ENCODE peak calls at places on chromosomes 7 and 10, in seven cellular contexts. Z, R, K, Q, E, H and M are unnamed samples.

GRCh38 chr10:128287921-128288320 is 161.7 kb upstream of the MKI67 start:
- DNase-seq in K (no peak), H (no peak), E (no peak), Q (no peak), Z (no peak), R (no peak), M (no peak)

GRCh38 chr7:2689343-2689847 is 1.4 kb downstream of the AMZ1 start:
- DNase-seq in R (no peak), Z (no peak), Q (no peak), K (no peak), E (no peak), H (no peak), M (no peak)

GRCh38 chr7:133139350-133139749 is 57.5 kb upstream of the CHCHD3 start:
- DNase-seq in Q (no peak), E (peak; percentile 2), Z (no peak), H (no peak), K (no peak), R (no peak), M (no peak)

GRCh38 chr7:100191775-100192174 is 14.1 kb downstream of the STAG3 start:
- DNase-seq in H (no peak), K (no peak), Z (no peak), Q (no peak), E (no peak), R (no peak), M (no peak)

GRCh38 chr7:154868901-154869300 is 134.0 kb downstream of the PAXIP1 start:
- DNase-seq in Q (no peak), H (no peak), R (no peak), E (peak; percentile 13), K (no peak), Z (no peak), M (no peak)

GRCh38 chr7:1197997-1198632 is 34.6 kb upstream of the UNCX start:
- DNase-seq in E (no peak), Q (peak; percentile 95), K (no peak), R (no peak), H (peak; percentile 73), Z (no peak), M (no peak)

GRCh38 chr10:792792-793100 is 103.3 kb upstream of the DIP2C start:
- DNase-seq in H (no peak), Q (no peak), Z (no peak), K (no peak), E (no peak), R (no peak), M (no peak)

GRCh38 chr7:5419523-5420107 is 4.0 kb downstream of the TNRC18 start:
- DNase-seq in R (no peak), Q (no peak), K (no peak), H (no peak), E (no peak), Z (peak; percentile 40), M (no peak)

GRCh38 chr10:90326498-90327267 is 531.2 kb downstream of the HTR7 start:
- DNase-seq in K (no peak), Z (no peak), H (no peak), R (no peak), E (no peak), Q (no peak), M (no peak)

GRCh38 chr10:101839421-101840063 is 4.1 kb downstream of the KCNIP2 start:
- DNase-seq in R (peak; percentile 39), Z (no peak), Q (no peak), H (no peak), K (no peak), E (peak; percentile 63), M (peak; percentile 88)

GRCh38 chr7:47471831-47472230 is 110.1 kb downstream of the TNS3 start:
- DNase-seq in K (no peak), Q (no peak), R (no peak), Z (no peak), H (no peak), E (no peak), M (no peak)

GRCh38 chr7:14389052-14389988 is 399.9 kb upstream of the ETV1 start:
- DNase-seq in Q (no peak), Z (no peak), K (no peak), H (no peak), R (no peak), E (no peak), M (no peak)

GRCh38 chr10:25174461-25175230 is at the start of gene GPR158:
- DNase-seq in K (peak; percentile 72), Z (peak; percentile 43), E (peak; percentile 65), Q (peak; percentile 42), H (no peak), R (peak; percentile 23), M (peak; percentile 75)

GRCh38 chr7:154684651-154685563 is 318.0 kb downstream of the PAXIP1 start:
- DNase-seq in H (no peak), E (no peak), Q (no peak), Z (no peak), K (no peak), R (no peak), M (no peak)

GRCh38 chr7:99036531-99037175 is 107.3 kb downstream of the SMURF1 start:
- DNase-seq in K (no peak), Q (no peak), H (peak; percentile 38), E (no peak), R (no peak), Z (no peak), M (no peak)

GRCh38 chr10:107415446-107415845 is 250.9 kb upstream of the SORCS1 start:
- DNase-seq in K (no peak), Z (no peak), E (no peak), R (no peak), Q (no peak), H (no peak), M (peak; percentile 26)

GRCh38 chr7:17422966-17423365 is 124.5 kb downstream of the AHR start:
- DNase-seq in R (no peak), H (no peak), E (no peak), K (no peak), Z (no peak), Q (no peak), M (no peak)

GRCh38 chr10:73131295-73131694 is 21.0 kb downstream of the NUDT13 start:
- DNase-seq in Q (no peak), H (no peak), R (no peak), K (no peak), E (no peak), Z (no peak), M (no peak)

GRCh38 chr10:61918989-61919388 is 17.5 kb downstream of the ARID5B start:
- DNase-seq in H (no peak), Z (no peak), K (no peak), Q (no peak), R (no peak), E (no peak), M (no peak)

GRCh38 chr10:62688971-62689700 is 115.4 kb upstream of the ADO start:
- DNase-seq in H (no peak), R (no peak), E (no peak), K (no peak), Z (no peak), Q (no peak), M (no peak)

GRCh38 chr7:47453093-47454056 is 128.5 kb downstream of the TNS3 start:
- DNase-seq in Q (no peak), R (no peak), K (peak; percentile 80), Z (peak; percentile 49), E (no peak), H (no peak), M (peak; percentile 22)

GRCh38 chr10:47094126-47094525 is 182.9 kb downstream of the PTPN20 start:
- DNase-seq in Z (no peak), R (no peak), E (no peak), H (no peak), K (no peak), Q (no peak), M (no peak)

GRCh38 chr7:98511175-98511574 is 105.9 kb upstream of the NPTX2 start:
- DNase-seq in Q (no peak), H (no peak), Z (no peak), E (no peak), R (no peak), K (no peak), M (no peak)

GRCh38 chr10:94092848-94093247 is 99.1 kb downstream of the PLCE1 start:
- DNase-seq in K (no peak), R (no peak), E (no peak), Q (no peak), H (no peak), Z (no peak), M (no peak)

GRCh38 chr7:103593691-103594090 is 147.7 kb upstream of the SLC26A5 start:
- DNase-seq in Z (no peak), Q (no peak), K (no peak), H (no peak), E (no peak), R (no peak), M (no peak)

GRCh38 chr7:99126921-99127553 is 16.9 kb downstream of the SMURF1 start:
- DNase-seq in Z (no peak), K (no peak), E (no peak), R (no peak), Q (no peak), H (no peak), M (no peak)

GRCh38 chr7:139231513-139232376 is 708 bp downstream of the UBN2 start:
- DNase-seq in Z (no peak), E (peak; percentile 25), R (peak; percentile 27), H (peak; percentile 5), Q (no peak), K (peak; percentile 52), M (peak; percentile 75)

GRCh38 chr10:60664859-60665258 is 113.4 kb upstream of the CDK1 start:
- DNase-seq in H (no peak), E (no peak), K (no peak), Q (no peak), Z (no peak), R (no peak), M (no peak)

GRCh38 chr7:36896418-36896817 is 172.1 kb upstream of the AOAH start:
- DNase-seq in K (no peak), Z (no peak), Q (no peak), R (no peak), E (no peak), H (no peak), M (no peak)

GRCh38 chr7:2651847-2652735 is 20.3 kb downstream of the TTYH3 start:
- DNase-seq in E (no peak), Q (no peak), K (no peak), H (no peak), Z (no peak), R (no peak), M (no peak)

GRCh38 chr7:116582806-116583444 is 58.1 kb downstream of the CAV1 start:
- DNase-seq in R (no peak), E (peak; percentile 72), Z (no peak), Q (no peak), K (no peak), H (no peak), M (no peak)

GRCh38 chr7:45187946-45188411 is 30.4 kb downstream of the RAMP3 start:
- DNase-seq in R (no peak), Q (no peak), E (no peak), K (no peak), H (no peak), Z (no peak), M (no peak)

GRCh38 chr7:88002617-88003016 is 68.6 kb downstream of the ADAM22 start:
- DNase-seq in Q (no peak), E (no peak), K (no peak), H (no peak), Z (no peak), R (no peak), M (no peak)

GRCh38 chr10:1608408-1609037 is 128.8 kb downstream of the ADARB2 start:
- DNase-seq in E (no peak), Q (no peak), K (no peak), H (no peak), Z (no peak), R (no peak), M (no peak)

GRCh38 chr10:110544958-110545537 is 22.4 kb upstream of the SMC3 start:
- DNase-seq in R (no peak), K (no peak), H (no peak), E (no peak), Q (no peak), Z (no peak), M (no peak)

GRCh38 chr7:139694389-139694676 is 83.5 kb downstream of the HIPK2 start:
- DNase-seq in E (no peak), H (no peak), K (no peak), Z (no peak), Q (no peak), R (no peak), M (no peak)

GRCh38 chr7:2621948-2622640 is 9.7 kb upstream of the TTYH3 start:
- DNase-seq in H (no peak), E (no peak), Q (no peak), R (no peak), K (no peak), Z (no peak), M (no peak)

GRCh38 chr10:73850863-73851461 is 23.4 kb downstream of the CAMK2G start:
- DNase-seq in Q (no peak), H (no peak), E (no peak), R (no peak), Z (no peak), K (no peak), M (no peak)